ENCODE peak calls at places on chromosome 19, in five cellular contexts. W is epithelial cell of proximal tubule, R is astrocyte, G is bronchial epithelial cell, J is psoas muscle. V is an unnamed sample.

GRCh38 chr19:10637894-10638293 is 12.5 kb downstream of the SLC44A2 start:
- DNase-seq in J (no peak), W (no peak), R (no peak), G (no peak), V (no peak)

GRCh38 chr19:4052114-4052992 is 14.3 kb downstream of the ZBTB7A start:
- DNase-seq in W (no peak), J (peak; percentile 66), G (peak; percentile 57), R (peak; percentile 48), V (no peak)

GRCh38 chr19:17555929-17556813 is 722 bp downstream of the COLGALT1 start:
- DNase-seq in G (peak; percentile 16), R (peak; percentile 24), W (no peak), J (peak; percentile 77), V (no peak)

GRCh38 chr19:10892256-10892655 is 20.9 kb downstream of the CARM1 start:
- DNase-seq in G (no peak), J (peak; percentile 76), R (no peak), W (no peak), V (no peak)

GRCh38 chr19:14450168-14450874 is 17.2 kb downstream of the PKN1 start:
- DNase-seq in G (no peak), J (peak; percentile 41), R (no peak), W (no peak), V (no peak)

GRCh38 chr19:12785431-12786011 is 5.8 kb upstream of the JUNB start:
- DNase-seq in G (no peak), W (no peak), R (no peak), J (no peak), V (no peak)

GRCh38 chr19:34236035-34236793 is 18.1 kb upstream of the GARRE1 start:
- DNase-seq in J (no peak), W (no peak), R (peak; percentile 47), G (no peak), V (no peak)

GRCh38 chr19:45475537-45476348 is 7.9 kb downstream of the FOSB start:
- DNase-seq in J (no peak), G (peak; percentile 62), W (no peak), R (no peak), V (no peak)

GRCh38 chr19:49684251-49684982 is 5.0 kb upstream of the ADM5 start:
- DNase-seq in R (no peak), J (no peak), W (no peak), G (no peak), V (no peak)

GRCh38 chr19:29217591-29217990 is 4.6 kb upstream of the UQCRFS1 start:
- DNase-seq in W (no peak), J (no peak), G (no peak), R (no peak), V (no peak)

GRCh38 chr19:10001899-10002298 is 8.4 kb downstream of the COL5A3 start:
- DNase-seq in W (no peak), J (peak; percentile 67), G (no peak), R (no peak), V (no peak)

GRCh38 chr19:13621413-13621812 is 115.1 kb upstream of the CACNA1A start:
- DNase-seq in G (peak; percentile 96), W (peak; percentile 68), J (peak; percentile 14), R (peak; percentile 93), V (peak; percentile 69)

GRCh38 chr19:3653865-3654513 is 27.4 kb upstream of the CACTIN start:
- DNase-seq in G (no peak), R (no peak), J (no peak), W (no peak), V (no peak)

GRCh38 chr19:19321143-19321577 is 531 bp downstream of the MAU2 start:
- DNase-seq in G (no peak), R (no peak), J (no peak), W (no peak), V (peak; percentile 3)

GRCh38 chr19:29680937-29681336 is 15.7 kb downstream of the PLEKHF1 start:
- DNase-seq in R (no peak), G (no peak), J (no peak), W (no peak), V (no peak)

GRCh38 chr19:31616031-31616430 is 266.8 kb upstream of the TSHZ3 start:
- DNase-seq in W (no peak), G (peak; percentile 4), R (peak; percentile 23), J (no peak), V (no peak)

GRCh38 chr19:54204767-54205468 is 4.3 kb downstream of the RPS9 start:
- DNase-seq in W (no peak), J (no peak), R (no peak), G (no peak), V (no peak)

GRCh38 chr19:41096353-41096752 is 8.1 kb downstream of the CYP2A13 start:
- DNase-seq in J (no peak), G (no peak), W (no peak), R (no peak), V (no peak)

GRCh38 chr19:16185123-16185924 is at the start of gene FAM32A:
- DNase-seq in J (peak; percentile 99), G (peak; percentile 96), R (peak; percentile 97), W (peak; percentile 84), V (peak; percentile 96)
- TF ChIP-seq CTCF in J (peak; percentile 35), G (peak; percentile 23), R (peak; percentile 9), W (no peak), V (peak; percentile 57)

GRCh38 chr19:7533925-7534480 is 1.5 kb upstream of the PNPLA6 start:
- DNase-seq in G (peak; percentile 69), R (peak; percentile 77), W (no peak), J (peak; percentile 89), V (peak; percentile 56)

GRCh38 chr19:7535993-7536685 is 622 bp downstream of the PNPLA6 start:
- DNase-seq in G (no peak), R (no peak), J (no peak), W (no peak), V (no peak)

GRCh38 chr19:7534531-7534980 is 961 bp upstream of the PNPLA6 start:
- DNase-seq in R (peak; percentile 83), W (no peak), G (peak; percentile 43), J (peak; percentile 68), V (peak; percentile 82)

GRCh38 chr19:7533281-7533819 is 2.2 kb upstream of the PNPLA6 start:
- DNase-seq in R (no peak), W (no peak), G (peak; percentile 28), J (peak; percentile 80), V (no peak)

GRCh38 chr19:7535035-7535992 is at the start of gene PNPLA6:
- DNase-seq in G (peak; percentile 82), W (no peak), J (peak; percentile 97), R (peak; percentile 80), V (peak; percentile 71)
- H3K4me3 ChIP-seq in G (peak within 1 kb of the TSS; percentile 99), W (peak within 1 kb of the TSS; percentile 98), J (peak within 1 kb of the TSS; percentile 91), R (peak within 1 kb of the TSS; percentile 90), V (peak within 1 kb of the TSS; percentile 87)

DNA sequence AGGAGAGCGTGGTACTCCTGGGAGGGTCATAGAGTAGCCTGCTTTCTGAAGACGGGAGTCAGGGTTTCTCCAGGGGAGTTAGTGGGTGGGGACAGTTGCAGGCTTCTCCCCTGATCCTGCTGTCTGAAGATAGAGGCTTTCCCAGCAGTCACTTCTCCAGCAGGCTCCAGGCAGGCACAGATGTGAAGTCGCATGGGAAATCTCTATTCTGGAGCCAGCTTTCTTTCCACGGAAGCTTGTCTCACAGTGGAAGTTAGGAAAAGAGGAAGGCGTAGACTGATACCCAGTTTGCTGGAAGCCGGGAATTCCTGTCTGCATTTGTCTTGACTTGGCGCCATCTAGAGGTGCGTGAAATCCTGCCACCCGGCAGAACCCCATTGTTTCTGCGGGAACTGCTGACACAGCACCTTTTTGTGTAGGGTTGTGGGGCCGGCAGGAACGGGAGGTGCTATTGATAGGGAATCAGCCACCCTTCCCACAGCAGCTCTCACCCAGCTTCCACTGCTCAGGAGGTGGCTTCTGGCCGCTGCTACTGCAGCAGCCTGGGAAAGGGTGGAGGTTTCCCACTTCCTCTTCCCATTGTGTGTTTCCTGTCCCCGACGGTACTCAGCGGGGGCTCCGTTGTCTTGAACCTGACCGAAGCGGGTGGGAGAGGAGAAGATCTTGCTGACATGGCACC is 28.5 kb upstream of the NPAS1 start:
- DNase-seq in R (peak; percentile 52), G (peak; percentile 72), J (peak; percentile 80), W (no peak), V (no peak)
- TF ChIP-seq CTCF in R (peak; percentile 93), G (peak; percentile 88), J (peak; percentile 77), W (peak; percentile 93), V (peak; percentile 86)

DNA sequence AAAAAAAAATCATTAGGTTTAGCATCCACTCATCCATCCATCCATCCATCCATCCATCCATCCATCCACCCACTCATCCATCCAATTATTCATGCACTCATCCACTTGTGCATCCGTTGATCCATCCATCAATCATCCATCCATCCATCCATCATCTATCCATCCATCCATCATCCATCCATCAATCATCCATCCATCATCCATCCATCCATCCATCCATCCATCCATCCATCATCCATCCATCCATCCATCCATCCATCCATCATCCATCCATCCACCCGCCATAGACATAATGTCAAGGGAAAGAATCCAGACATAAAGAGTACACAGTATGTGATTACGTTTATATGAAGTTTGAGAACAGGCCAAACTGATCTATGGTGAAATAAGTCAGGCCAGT is 9.0 kb upstream of the SELENOW start:
- DNase-seq in W (no peak), J (no peak), G (no peak), R (no peak), V (no peak)
- H3K4me3 ChIP-seq in W (no peak overlapping the region), J (no peak overlapping the region), G (no peak overlapping the region), R (no peak overlapping the region), V (no peak overlapping the region)

GRCh38 chr19:7694499-7694898 is 7.4 kb downstream of the FCER2 start:
- DNase-seq in J (no peak), W (no peak), R (no peak), G (no peak), V (no peak)
- TF ChIP-seq CTCF in J (no peak), W (no peak), R (no peak), G (no peak), V (no peak)

DNA sequence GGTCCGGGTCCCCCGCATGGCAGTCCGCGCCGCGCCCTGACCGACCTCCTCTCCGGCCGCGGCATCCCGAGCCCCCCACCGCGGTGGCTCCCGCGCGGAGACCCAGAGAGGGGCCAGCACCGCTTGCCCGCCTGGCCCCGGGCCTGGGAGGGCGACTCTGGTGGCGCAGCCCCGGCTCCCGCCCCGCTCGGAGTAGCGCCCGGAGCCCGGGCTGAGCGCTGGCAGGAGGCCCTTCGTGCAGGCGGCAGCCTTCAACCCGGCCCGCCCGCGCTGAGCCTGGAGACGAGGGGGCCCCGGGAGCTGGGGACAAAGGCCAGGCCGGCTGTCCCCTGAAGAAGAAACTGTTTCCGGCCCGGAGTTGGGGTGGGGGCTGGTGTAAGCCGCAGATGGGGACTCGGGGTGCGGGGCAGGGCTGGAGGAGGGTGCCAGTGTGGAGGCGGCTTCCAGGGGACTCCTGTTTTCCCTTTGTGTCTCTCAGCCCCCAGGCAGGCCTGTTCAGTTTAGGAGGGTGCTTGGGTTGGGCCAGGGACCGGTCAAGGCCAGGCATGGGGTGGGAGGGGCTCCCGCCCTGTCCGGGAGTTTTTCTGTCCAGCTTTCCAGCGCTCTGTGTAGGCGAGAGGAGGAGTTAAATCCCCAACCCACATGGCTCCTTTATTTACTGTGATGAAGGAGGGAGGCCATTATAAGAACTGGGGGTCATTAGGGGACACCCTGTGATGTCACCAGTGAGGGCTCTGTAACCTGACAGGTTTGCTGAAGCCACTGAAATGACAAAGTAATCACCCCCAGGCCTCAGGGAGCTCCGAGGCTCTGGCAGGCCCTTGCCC is 967 bp downstream of the LRP3 start:
- DNase-seq in W (no peak), G (no peak), J (peak; percentile 56), R (no peak), V (no peak)
- H3K4me3 ChIP-seq in W (peak overlapping the region; percentile 50), G (peak overlapping the region; percentile 43), J (peak overlapping the region; percentile 81), R (peak overlapping the region; percentile 52), V (peak overlapping the region; percentile 58)

GRCh38 chr19:50794778-50795664 is 4.8 kb downstream of the ACP4 start:
- DNase-seq in W (no peak), G (no peak), R (no peak), J (no peak), V (no peak)
- TF ChIP-seq CTCF in W (peak; percentile 22), G (peak; percentile 32), R (no peak), J (no peak), V (peak; percentile 33)

GRCh38 chr19:55348317-55349034 is 6.0 kb downstream of the COX6B2 start:
- DNase-seq in J (no peak), R (no peak), G (no peak), W (no peak), V (no peak)
- H3K4me3 ChIP-seq in J (no peak overlapping the region), R (no peak overlapping the region), G (no peak overlapping the region), W (no peak overlapping the region), V (no peak overlapping the region)

V was measured in retinal pigment epithelial cell.